ENCODE peak calls at places on chromosomes 1 and 21, in ten cellular contexts. F is central memory CD4-positive, alpha-beta T cell; X is pons; D is AG10803; A is NCI-H774; P is stimulated activated CD4-positive, alpha-beta T cell treated with anti-CD3 and anti-CD28 coated beads, TNF-alpha, amount 100 ng/mL, for 1 hour; R is pancreas; S is mucosa of gallbladder; J is T-helper 1 cell; Z is psoas muscle. Y is an unnamed sample.
A peak's percentile ranks its signal among the peaks of the same experiment; 100 is the strongest.

GRCh38 chr1:81298321-81298720 is 502.4 kb upstream of the ADGRL2 start:
- DNase-seq in D (peak; percentile 3), Z (no peak), F (no peak), A (no peak), P (no peak), X (no peak), J (no peak), R (no peak), S (no peak), Y (no peak)

GRCh38 chr1:89553195-89553584 is 28.6 kb downstream of the LRRC8B start:
- DNase-seq in A (peak; percentile 77), R (no peak), P (no peak), D (no peak), Z (no peak), S (no peak), J (no peak), F (no peak), X (no peak), Y (no peak)

GRCh38 chr21:44093761-44094160 is 13.4 kb upstream of the PWP2 start:
- DNase-seq in R (no peak), Z (no peak), J (no peak), X (no peak), F (no peak), S (peak; percentile 3), P (no peak), D (no peak), A (no peak), Y (no peak)

GRCh38 chr1:169550294-169550693 is 36.0 kb downstream of the F5 start:
- DNase-seq in D (peak; percentile 42), J (no peak), P (no peak), X (peak; percentile 51), F (peak; percentile 38), S (no peak), R (no peak), Z (no peak), A (peak; percentile 73), Y (no peak)

GRCh38 chr1:229478852-229479251 is 29.3 kb downstream of the NUP133 start:
- DNase-seq in A (no peak), J (no peak), X (no peak), P (no peak), S (no peak), D (no peak), F (no peak), Z (no peak), R (no peak), Y (no peak)

GRCh38 chr21:15063081-15063820 is 1.5 kb downstream of the NRIP1 start:
- DNase-seq in F (peak; percentile 4), A (no peak), R (peak; percentile 29), S (peak; percentile 24), D (no peak), P (no peak), J (no peak), Z (no peak), X (no peak), Y (no peak)

GRCh38 chr1:31396633-31397351 is 16.2 kb upstream of the SERINC2 start:
- DNase-seq in F (no peak), X (no peak), Z (no peak), P (no peak), S (no peak), R (no peak), J (no peak), A (no peak), D (peak; percentile 100), Y (no peak)

GRCh38 chr1:53902235-53902920 is 8.4 kb downstream of the DIO1 start:
- DNase-seq in D (no peak), Z (no peak), J (no peak), F (no peak), R (no peak), X (no peak), A (no peak), S (no peak), P (no peak), Y (no peak)

GRCh38 chr1:241412646-241413045 is 55.6 kb upstream of the RGS7 start:
- DNase-seq in R (no peak), D (no peak), Z (no peak), A (no peak), F (no peak), J (no peak), S (no peak), P (no peak), X (no peak), Y (no peak)